ENCODE peak calls at places on chromosome 21, in eight cellular contexts. A, T, G, K, X, Q, W and I are unnamed samples. For H3K27me3, the result is how much of the 10 kb centered on the place peaks cover.

GRCh38 chr21:28523367-28523766 is 469.3 kb downstream of the LTN1 start:
- DNase-seq in X (no peak), K (no peak), A (no peak), T (no peak), Q (no peak), W (no peak), G (no peak), I (no peak)

GRCh38 chr21:23531444-23531843 is 2075.8 kb downstream of the MRPL39 start:
- DNase-seq in X (no peak), K (no peak), A (no peak), W (no peak), Q (no peak), G (no peak), T (no peak), I (no peak)

GRCh38 chr21:46124926-46125845 is 27.3 kb downstream of the COL6A2 start:
- DNase-seq in X (no peak), Q (peak), T (no peak), G (no peak), A (no peak), W (peak), K (no peak), I (peak)

GRCh38 chr21:44867999-44868700 is 5.3 kb downstream of the PTTG1IP start:
- DNase-seq in X (no peak), T (no peak), W (no peak), Q (no peak), K (no peak), G (no peak), A (no peak), I (peak)

GRCh38 chr21:45826733-45827692 is 154.6 kb upstream of the COL6A1 start:
- DNase-seq in W (no peak), T (no peak), G (no peak), Q (no peak), A (no peak), X (no peak), K (no peak), I (no peak)

GRCh38 chr21:45104560-45104959 is 30.2 kb downstream of the ADARB1 start:
- DNase-seq in Q (peak), G (no peak), X (no peak), K (peak), T (no peak), A (no peak), W (no peak), I (no peak)

GRCh38 chr21:46056450-46056903 is 41.4 kb upstream of the COL6A2 start:
- DNase-seq in A (no peak), Q (peak), X (no peak), T (no peak), K (no peak), G (peak), W (peak), I (peak)

GRCh38 chr21:45892156-45892919 is 89.2 kb upstream of the COL6A1 start:
- DNase-seq in A (peak), Q (peak), W (no peak), X (no peak), T (no peak), G (no peak), K (no peak), I (no peak)

GRCh38 chr21:41630249-41630648 is 122.3 kb upstream of the TMPRSS2 start:
- DNase-seq in W (no peak), Q (no peak), G (no peak), X (peak), A (peak), K (peak), T (no peak), I (no peak)

GRCh38 chr21:33755354-33755753 is 113.1 kb downstream of the ITSN1 start:
- DNase-seq in W (no peak), A (no peak), Q (no peak), K (no peak), G (no peak), X (no peak), T (no peak), I (no peak)

GRCh38 chr21:28283652-28284490 is 708.8 kb downstream of the LTN1 start:
- DNase-seq in Q (no peak), X (no peak), A (no peak), K (no peak), W (no peak), T (no peak), G (no peak), I (no peak)

GRCh38 chr21:17688912-17689874 is 76.5 kb upstream of the BTG3 start:
- DNase-seq in Q (peak), K (peak), W (no peak), X (peak), T (no peak), G (peak), A (peak), I (no peak)

GRCh38 chr21:45869121-45870007 is 112.2 kb upstream of the COL6A1 start:
- DNase-seq in X (no peak), Q (no peak), T (no peak), W (no peak), K (no peak), G (no peak), A (no peak), I (no peak)

GRCh38 chr21:43020177-43020576 is 45.8 kb downstream of the PKNOX1 start:
- DNase-seq in G (no peak), A (no peak), T (no peak), X (no peak), W (no peak), K (no peak), Q (no peak), I (no peak)

GRCh38 chr21:45471229-45472052 is 66.5 kb downstream of the COL18A1 start:
- DNase-seq in K (no peak), G (no peak), A (peak), X (no peak), Q (peak), T (no peak), W (no peak), I (no peak)

GRCh38 chr21:43818685-43819084 is 29.3 kb downstream of the RRP1 start:
- DNase-seq in A (no peak), Q (no peak), K (no peak), W (no peak), T (no peak), G (no peak), X (no peak), I (no peak)

GRCh38 chr21:44778499-44778911 is 23.1 kb downstream of the UBE2G2 start:
- DNase-seq in G (no peak), A (no peak), Q (no peak), X (peak), K (no peak), W (no peak), T (no peak), I (no peak)

GRCh38 chr21:46229133-46229922 is 754 bp upstream of the LSS start:
- DNase-seq in X (no peak), T (no peak), G (peak), Q (peak), W (no peak), K (no peak), A (no peak), I (peak)

GRCh38 chr21:33380483-33380998 is 22.7 kb upstream of the IFNGR2 start:
- DNase-seq in X (peak), A (peak), W (peak), Q (peak), G (peak), K (peak), T (no peak), I (peak)

GRCh38 chr21:45248301-45248892 is 39.3 kb downstream of the POFUT2 start:
- DNase-seq in A (no peak), Q (no peak), W (no peak), K (no peak), T (no peak), G (no peak), X (no peak), I (no peak)

GRCh38 chr21:34967509-34968289 is 81.4 kb downstream of the RUNX1 start:
- DNase-seq in W (no peak), G (no peak), Q (no peak), X (no peak), K (no peak), A (peak), T (no peak), I (no peak)

GRCh38 chr21:44013380-44014088 is 1.4 kb downstream of the TRAPPC10 start:
- DNase-seq in X (no peak), G (peak), W (no peak), Q (no peak), A (no peak), T (no peak), K (no peak), I (no peak)

GRCh38 chr21:44792653-44793052 is 9.0 kb downstream of the UBE2G2 start:
- DNase-seq in G (no peak), A (no peak), W (no peak), T (no peak), Q (no peak), X (no peak), K (no peak), I (no peak)

GRCh38 chr21:34182436-34182835 is 109.1 kb downstream of the MRPS6 start:
- DNase-seq in W (peak), X (no peak), G (no peak), T (no peak), Q (no peak), K (no peak), A (no peak), I (no peak)

GRCh38 chr21:36709868-36710728 is 11.2 kb downstream of the SIM2 start:
- DNase-seq in Q (no peak), G (peak), W (no peak), X (no peak), A (no peak), K (no peak), T (peak), I (peak)
- H3K27me3 ChIP-seq in Q (half or more), G (half or more), W (under half), X (under half), A (under half), K (under half), T (half or more), I (half or more)

DNA sequence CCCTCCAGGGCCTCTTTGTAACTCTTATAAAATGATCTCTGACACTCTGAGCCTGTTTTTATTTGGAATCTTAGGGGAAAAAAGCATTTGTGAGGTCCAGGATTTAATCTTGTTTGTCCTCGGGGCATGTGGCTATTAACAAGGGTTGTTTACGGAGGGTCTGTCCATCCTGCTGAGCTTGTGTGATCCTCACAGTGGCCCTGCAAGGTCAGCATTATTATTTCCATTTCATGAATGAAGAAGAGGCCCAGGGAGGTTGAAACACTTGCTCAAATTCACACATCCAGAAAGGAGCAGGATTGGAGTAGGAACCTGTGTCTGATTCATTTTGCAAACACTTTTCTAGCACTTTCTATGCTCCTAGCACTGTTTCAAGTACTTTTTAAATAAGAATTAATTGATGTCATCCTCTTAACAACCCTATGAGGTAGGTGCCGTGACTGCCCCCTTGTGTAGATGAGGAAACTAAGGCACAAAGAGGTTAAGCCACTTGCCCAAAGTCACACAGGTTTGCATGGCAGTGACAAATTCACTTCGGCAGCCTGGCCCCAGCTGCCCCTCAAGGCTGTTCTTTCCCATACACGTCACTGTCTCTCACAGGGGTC is 178.9 kb downstream of the MIS18A start:
- DNase-seq in T (peak), W (no peak), X (peak), G (peak), A (no peak), K (no peak), Q (no peak), I (no peak)
- TF ChIP-seq CTCF in T (peak), W (no peak), X (no peak), G (peak), A (no peak), K (no peak), Q (no peak), I (no peak)

DNA sequence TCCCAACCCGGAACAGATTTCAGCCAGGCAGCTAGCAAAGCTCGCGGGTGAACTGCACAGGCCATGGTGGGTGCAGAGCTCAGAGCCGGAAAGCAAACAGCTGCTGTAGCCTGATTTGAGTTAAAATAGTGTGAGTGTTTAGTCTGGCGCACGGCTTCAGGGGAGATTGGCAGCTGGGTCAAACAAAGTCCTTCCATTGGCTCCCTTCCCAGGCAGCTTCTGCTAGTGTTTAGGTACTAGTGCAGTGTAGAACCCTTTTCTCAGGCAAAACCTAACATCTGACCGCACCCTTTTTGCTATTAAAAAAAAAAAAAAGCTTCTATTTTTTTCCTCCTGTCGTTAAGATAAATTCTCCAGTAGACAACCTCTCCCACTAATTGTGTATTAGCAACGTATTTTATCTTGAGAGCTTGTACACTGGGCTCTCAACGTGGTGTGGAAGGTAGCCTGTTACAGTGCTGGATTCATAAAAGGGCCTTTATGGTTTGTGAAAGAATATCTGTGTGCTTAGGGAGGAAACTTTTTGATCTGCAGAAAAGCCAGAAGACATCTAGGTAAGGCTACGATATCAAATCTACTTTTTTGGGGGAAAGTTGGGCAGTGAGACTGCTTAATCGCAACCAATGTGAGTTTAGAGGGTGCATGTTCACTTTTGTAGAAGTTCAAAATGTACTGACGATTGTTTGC is 689.5 kb downstream of the USP25 start:
- DNase-seq in W (peak), T (peak), A (no peak), G (peak), K (peak), X (no peak), Q (peak), I (peak)
- H3K4me3 ChIP-seq in W (peak), T (no peak), A (no peak), G (no peak), K (peak), X (no peak), Q (peak), I (peak)

GRCh38 chr21:36707763-36708511 is 9.0 kb downstream of the SIM2 start:
- DNase-seq in Q (no peak), K (no peak), W (no peak), X (no peak), A (no peak), G (peak), T (peak), I (peak)
- H3K27me3 ChIP-seq in Q (half or more), K (under half), W (under half), X (under half), A (under half), G (half or more), T (half or more), I (half or more)